ENCODE peak calls at places on chromosomes 12 and 14, in five cellular contexts. L is heart left ventricle, D is IMR-90, R is HCT116, H is A549. Q is an unnamed sample. For H3K4me1, the result is how much of the 10 kb centered on the place peaks cover.

GRCh38 chr12:96314723-96315122 is 85.5 kb downstream of the CDK17 start:
- ATAC-seq in L (no peak), D (peak), R (no peak), H (no peak), Q (no peak)

GRCh38 chr14:51521764-51522163 is 129.9 kb upstream of the FRMD6 start:
- ATAC-seq in L (no peak), D (peak), R (no peak), H (no peak), Q (no peak)

GRCh38 chr12:59699408-59700144 is 103.7 kb downstream of the SLC16A7 start:
- ATAC-seq in L (peak), D (peak), R (no peak), H (no peak), Q (peak)

GRCh38 chr12:112097641-112098040 is 10.9 kb downstream of the NAA25 start:
- ATAC-seq in L (no peak), D (no peak), R (peak), H (peak), Q (no peak)

GRCh38 chr12:89468017-89468416 is 56.6 kb downstream of the GALNT4 start:
- ATAC-seq in L (no peak), D (no peak), R (no peak), H (no peak), Q (no peak)

GRCh38 chr12:47835831-47836155 is 16.1 kb upstream of the HDAC7 start:
- ATAC-seq in L (no peak), D (no peak), R (no peak), H (no peak), Q (no peak)

GRCh38 chr14:85565862-85566296 is 35.9 kb downstream of the FLRT2 start:
- ATAC-seq in L (no peak), D (peak), R (no peak), H (no peak), Q (peak)

GRCh38 chr14:100107236-100107635 is 42.0 kb downstream of the EVL start:
- ATAC-seq in L (peak), D (no peak), R (no peak), H (no peak), Q (no peak)

GRCh38 chr12:96352161-96352835 is 47.9 kb downstream of the CDK17 start:
- ATAC-seq in L (peak), D (no peak), R (no peak), H (peak), Q (peak)

GRCh38 chr12:19546611-19547162 is 107.4 kb downstream of the AEBP2 start:
- ATAC-seq in L (peak), D (peak), R (no peak), H (no peak), Q (no peak)

GRCh38 chr14:76904100-76904739 is 78.0 kb downstream of the LRRC74A start:
- ATAC-seq in L (peak), D (peak), R (peak), H (peak), Q (peak)

DNA sequence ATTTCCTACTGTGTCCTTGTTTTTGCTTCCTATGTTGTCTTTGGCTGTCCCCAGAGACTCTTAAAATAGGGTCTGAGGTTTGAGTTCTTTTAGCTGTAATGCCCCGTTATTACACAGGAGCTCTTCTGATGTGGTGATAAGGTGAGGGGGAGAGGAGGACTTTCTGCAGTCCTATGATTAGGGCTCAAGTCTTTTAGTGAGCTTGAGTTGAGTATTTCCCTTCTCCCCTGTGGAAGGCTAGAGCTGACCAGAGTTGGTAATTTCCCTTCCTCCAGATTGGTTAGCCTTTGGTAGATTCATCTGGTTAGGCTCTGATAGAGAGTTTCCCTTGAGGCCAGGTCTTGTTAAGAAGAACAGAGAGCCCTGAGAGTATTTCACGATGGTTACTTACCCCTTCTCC is 4.3 kb upstream of the HIF1A start:
- ATAC-seq in L (no peak), D (no peak), R (no peak), H (no peak), Q (no peak)
- H3K4me1 ChIP-seq in L (under half), D (under half), R (under half), H (under half), Q (under half)

GRCh38 chr14:20487402-20487742 is 18.0 kb upstream of the RNASE10 start:
- ATAC-seq in L (no peak), D (no peak), R (peak), H (no peak), Q (no peak)

GRCh38 chr14:20492486-20492885 is 12.9 kb upstream of the RNASE10 start:
- ATAC-seq in L (no peak), D (peak), R (no peak), H (no peak), Q (no peak)

GRCh38 chr14:20490563-20490962 is 14.8 kb upstream of the RNASE10 start:
- ATAC-seq in L (no peak), D (no peak), R (no peak), H (no peak), Q (no peak)

GRCh38 chr14:20486700-20487401 is 17.6 kb downstream of the PNP start:
- ATAC-seq in L (no peak), D (no peak), R (no peak), H (no peak), Q (no peak)

GRCh38 chr14:20489093-20489994 is 16.0 kb upstream of the RNASE10 start:
- ATAC-seq in L (peak), D (no peak), R (no peak), H (no peak), Q (no peak)
- TF ChIP-seq POLR2A in L (no peak), D (no peak), R (no peak), H (no peak), Q (no peak)

GRCh38 chr12:14769837-14770494 is 33.3 kb downstream of the WBP11 start:
- ATAC-seq in L (peak), D (peak), R (peak), H (peak), Q (peak)

GRCh38 chr12:14769462-14769836 is 33.8 kb downstream of the WBP11 start:
- ATAC-seq in L (peak), D (no peak), R (no peak), H (peak), Q (no peak)

GRCh38 chr12:14770495-14771313 is 32.6 kb downstream of the WBP11 start:
- ATAC-seq in L (peak), D (peak), R (peak), H (peak), Q (peak)

GRCh38 chr12:14767617-14768016 is 35.7 kb downstream of the WBP11 start:
- ATAC-seq in L (no peak), D (no peak), R (no peak), H (no peak), Q (no peak)

DNA sequence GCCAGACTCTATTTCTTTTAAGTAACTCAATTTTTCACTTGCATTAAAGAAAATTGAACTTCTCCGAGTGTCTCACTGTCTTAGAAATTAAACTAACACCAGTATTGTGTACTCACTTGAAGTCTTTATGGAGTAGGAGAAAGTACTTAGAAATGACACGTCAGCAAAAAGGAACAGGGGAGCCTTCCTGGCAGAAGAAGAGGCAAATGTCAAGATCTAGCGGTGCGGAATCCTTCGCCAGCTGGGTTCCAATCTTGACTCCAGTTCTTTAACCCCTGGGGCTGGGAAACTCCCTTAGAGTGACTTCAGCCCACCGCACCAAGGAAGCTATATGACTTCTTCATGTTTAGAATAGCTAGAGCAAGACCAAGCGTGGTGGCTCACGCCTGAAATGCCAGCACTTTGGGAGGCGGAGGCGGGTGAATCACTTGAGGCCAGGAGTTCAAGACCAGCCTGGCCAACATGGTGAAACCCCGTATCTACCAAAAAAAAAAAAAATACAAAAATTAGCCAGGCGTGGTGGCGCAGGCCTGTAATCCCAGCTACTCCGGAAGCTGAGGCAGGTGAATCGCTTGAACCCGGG is 34.4 kb downstream of the WBP11 start:
- ATAC-seq in L (no peak), D (no peak), R (no peak), H (no peak), Q (no peak)
- H3K27ac ChIP-seq in L (peak), D (peak), R (peak), H (peak), Q (peak)

DNA sequence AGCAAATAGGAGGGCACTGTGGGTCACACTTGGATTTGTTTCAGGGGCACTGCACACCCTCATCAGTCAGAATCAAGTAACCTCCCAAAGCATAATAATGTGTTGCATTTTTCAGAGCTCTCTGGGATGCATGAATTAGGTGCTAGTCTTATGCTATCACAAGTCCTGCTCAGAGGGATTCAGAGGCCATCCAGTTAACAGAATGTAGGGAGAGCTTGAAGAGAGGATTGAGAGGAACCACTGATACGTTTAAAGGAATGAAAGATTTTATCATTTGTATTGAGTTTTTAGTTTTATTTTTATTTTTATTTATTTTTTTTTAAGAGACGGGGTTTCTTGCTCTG is 44.6 kb downstream of the ANO6 start:
- ATAC-seq in L (no peak), D (no peak), R (no peak), H (peak), Q (no peak)
- H3K4me1 ChIP-seq in L (half or more), D (under half), R (under half), H (under half), Q (half or more)

DNA sequence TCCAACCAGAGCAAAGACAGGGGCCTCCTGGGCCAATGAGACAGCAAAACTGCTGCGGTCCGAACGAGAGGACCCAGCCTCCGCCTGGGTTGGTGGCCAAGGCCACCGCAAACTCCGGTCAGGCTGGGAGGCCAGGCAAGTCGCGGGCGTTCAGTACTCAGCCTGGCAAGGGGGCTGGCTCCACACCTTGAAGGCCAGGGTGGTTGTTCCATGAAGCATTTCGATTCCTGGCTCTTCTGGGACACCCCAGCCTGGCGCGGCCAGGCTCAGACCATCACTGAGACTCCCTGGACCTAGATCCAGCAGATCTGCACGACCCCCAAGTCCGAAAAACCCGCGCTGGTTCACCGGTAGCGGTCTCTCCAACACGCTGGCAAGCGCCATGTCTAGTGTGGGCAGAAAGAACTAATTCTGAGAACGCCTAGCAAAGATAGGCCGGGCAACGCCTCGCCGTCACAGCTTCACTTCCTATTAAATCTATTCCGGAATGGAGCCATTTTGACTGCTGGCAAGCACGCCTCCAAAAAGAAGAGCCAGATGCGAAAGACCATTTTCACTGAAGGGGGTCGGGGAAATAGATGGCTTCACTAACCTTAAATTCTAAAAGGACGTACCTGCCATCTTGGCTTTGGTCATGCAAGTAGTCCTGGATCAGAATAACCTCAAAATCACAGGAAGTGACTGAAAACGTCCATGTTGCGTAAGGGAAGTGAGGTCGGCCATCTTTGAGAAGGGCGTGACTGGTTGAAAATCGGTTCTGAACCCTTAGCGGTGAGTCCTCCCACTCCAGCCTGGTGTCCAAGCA is at the start of gene PSMB5:
- ATAC-seq in L (peak), D (peak), R (peak), H (peak), Q (peak)
- TF ChIP-seq POLR2A in L (no peak), D (peak), R (peak), H (peak), Q (peak)

GRCh38 chr14:103099733-103100280 is 5.3 kb downstream of the EXOC3L4 start:
- ATAC-seq in L (no peak), D (no peak), R (no peak), H (peak), Q (no peak)
- H3K27ac ChIP-seq in L (no peak), D (no peak), R (no peak), H (peak), Q (no peak)

Q was measured in gastroesophageal sphincter.